ENCODE peak calls at places on chromosomes 3 and 15, in six cellular contexts. P is GM12891, F is HepG2, Z is K562, C is H1, E is GM12878. G is an unnamed sample.

GRCh38 chr3:59321881-59322540 is 272.2 kb upstream of the CFAP20DC start:
- DNase-seq in F (no peak), E (no peak), P (no peak), C (no peak), Z (no peak), G (no peak)

GRCh38 chr15:78242128-78242527 is 7.8 kb upstream of the ACSBG1 start:
- DNase-seq in P (no peak), Z (peak; percentile 68), E (no peak), C (peak; percentile 81), F (peak; percentile 55), G (no peak)

GRCh38 chr3:116140100-116140689 is 305.1 kb downstream of the LSAMP start:
- DNase-seq in C (no peak), E (no peak), Z (peak; percentile 23), P (no peak), F (peak; percentile 9), G (no peak)

GRCh38 chr3:99902091-99902490 is 84.4 kb downstream of the CMSS1 start:
- DNase-seq in E (no peak), C (no peak), F (no peak), Z (no peak), P (no peak), G (no peak)

GRCh38 chr3:73783811-73784210 is 159.1 kb upstream of the PDZRN3 start:
- DNase-seq in Z (no peak), C (no peak), F (no peak), P (no peak), E (no peak), G (no peak)

GRCh38 chr3:169701457-169701856 is 37.9 kb upstream of the MECOM start:
- DNase-seq in E (no peak), P (no peak), F (no peak), C (no peak), Z (no peak), G (no peak)

GRCh38 chr3:160704006-160704405 is 27.0 kb downstream of the ARL14 start:
- DNase-seq in Z (no peak), E (no peak), F (no peak), P (no peak), C (no peak), G (no peak)

GRCh38 chr15:58952751-58953150 is 19.3 kb upstream of the SLTM start:
- DNase-seq in F (no peak), P (no peak), Z (no peak), C (no peak), E (no peak), G (no peak)

GRCh38 chr3:16697437-16698258 is 92.4 kb upstream of the DAZL start:
- DNase-seq in E (no peak), P (no peak), C (no peak), Z (no peak), F (no peak), G (no peak)

GRCh38 chr3:136989781-136990524 is 32.2 kb downstream of the IL20RB start:
- DNase-seq in Z (no peak), F (no peak), C (no peak), E (no peak), P (no peak), G (no peak)

GRCh38 chr3:112111785-112112402 is 21.2 kb downstream of the GCSAM start:
- DNase-seq in F (peak; percentile 33), P (no peak), E (no peak), Z (peak; percentile 47), C (no peak), G (no peak)

GRCh38 chr3:128438488-128439072 is 28.1 kb downstream of the DNAJB8 start:
- DNase-seq in E (no peak), P (no peak), C (no peak), Z (peak; percentile 46), F (no peak), G (no peak)

GRCh38 chr3:14473411-14473891 is 66.7 kb downstream of the GRIP2 start:
- DNase-seq in C (no peak), P (no peak), Z (no peak), F (no peak), E (no peak), G (no peak)

GRCh38 chr15:69454953-69455352 is 2.3 kb downstream of the RPLP1 start:
- DNase-seq in Z (no peak), F (no peak), P (no peak), E (no peak), C (no peak), G (no peak)

GRCh38 chr15:69450968-69451695 is 1.5 kb upstream of the RPLP1 start:
- DNase-seq in E (no peak), P (no peak), F (peak; percentile 53), C (no peak), Z (no peak), G (no peak)

GRCh38 chr15:69451951-69452701 is 492 bp upstream of the RPLP1 start:
- DNase-seq in C (no peak), P (no peak), E (no peak), F (peak; percentile 92), Z (peak; percentile 44), G (no peak)

GRCh38 chr15:69456208-69457166 is 3.9 kb downstream of the RPLP1 start:
- DNase-seq in Z (no peak), P (no peak), C (peak; percentile 42), F (no peak), E (no peak), G (no peak)

DNA sequence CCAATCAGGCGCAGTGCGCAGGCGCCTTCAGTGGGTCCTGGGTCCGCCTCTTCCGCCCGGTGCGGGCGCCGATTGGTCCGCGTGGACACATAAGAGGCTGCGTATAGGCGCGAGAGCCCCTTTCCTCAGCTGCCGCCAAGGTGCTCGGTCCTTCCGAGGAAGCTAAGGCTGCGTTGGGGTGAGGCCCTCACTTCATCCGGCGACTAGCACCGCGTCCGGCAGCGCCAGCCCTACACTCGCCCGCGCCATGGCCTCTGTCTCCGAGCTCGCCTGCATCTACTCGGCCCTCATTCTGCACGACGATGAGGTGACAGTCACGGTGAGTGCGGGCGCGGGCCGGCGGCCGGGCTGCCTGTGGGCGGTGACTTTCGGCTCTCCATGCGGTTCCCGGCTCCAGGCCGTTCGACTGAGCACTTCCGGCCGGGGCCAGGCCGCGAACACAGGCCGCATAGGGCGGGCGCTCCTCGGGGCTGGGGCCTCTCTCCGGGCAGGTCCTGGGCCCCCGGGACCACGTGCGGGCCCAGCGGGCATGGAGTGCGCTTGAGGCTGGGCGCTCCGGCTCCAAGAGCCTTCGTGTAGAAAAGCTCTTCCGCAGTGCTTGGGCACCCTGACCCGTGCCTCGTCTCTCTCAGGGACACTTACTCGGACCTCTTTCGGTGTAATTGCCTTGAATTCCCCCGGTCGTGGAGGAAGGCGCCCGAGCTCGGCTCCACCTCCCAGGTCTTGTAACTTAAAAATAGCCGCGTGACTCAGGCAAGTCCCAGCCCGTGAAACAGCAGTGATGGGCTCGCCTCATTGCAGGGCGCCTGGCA is at the start of gene RPLP1:
- DNase-seq in E (peak; percentile 77), P (peak; percentile 75), Z (peak; percentile 96), F (no peak), C (peak; percentile 98), G (peak; percentile 79)
- TF ChIP-seq POLR2A in E (peak; percentile 99), P (peak; percentile 99), Z (peak; percentile 100), F (peak; percentile 99), C (peak; percentile 100), G (peak; percentile 100)

GRCh38 chr3:127206154-127206553 is 13.2 kb downstream of the PRR23E start:
- DNase-seq in P (no peak), F (no peak), E (no peak), C (no peak), Z (no peak), G (no peak)

GRCh38 chr3:127204841-127205582 is 12.1 kb downstream of the PRR23E start:
- DNase-seq in Z (no peak), F (no peak), E (no peak), P (no peak), C (no peak), G (no peak)

GRCh38 chr3:127207727-127208482 is 15.0 kb downstream of the PRR23E start:
- DNase-seq in F (no peak), Z (no peak), C (no peak), E (no peak), P (no peak), G (no peak)

GRCh38 chr3:127208483-127209100 is 15.7 kb downstream of the PRR23E start:
- DNase-seq in P (no peak), F (no peak), Z (no peak), E (no peak), C (no peak), G (no peak)

DNA sequence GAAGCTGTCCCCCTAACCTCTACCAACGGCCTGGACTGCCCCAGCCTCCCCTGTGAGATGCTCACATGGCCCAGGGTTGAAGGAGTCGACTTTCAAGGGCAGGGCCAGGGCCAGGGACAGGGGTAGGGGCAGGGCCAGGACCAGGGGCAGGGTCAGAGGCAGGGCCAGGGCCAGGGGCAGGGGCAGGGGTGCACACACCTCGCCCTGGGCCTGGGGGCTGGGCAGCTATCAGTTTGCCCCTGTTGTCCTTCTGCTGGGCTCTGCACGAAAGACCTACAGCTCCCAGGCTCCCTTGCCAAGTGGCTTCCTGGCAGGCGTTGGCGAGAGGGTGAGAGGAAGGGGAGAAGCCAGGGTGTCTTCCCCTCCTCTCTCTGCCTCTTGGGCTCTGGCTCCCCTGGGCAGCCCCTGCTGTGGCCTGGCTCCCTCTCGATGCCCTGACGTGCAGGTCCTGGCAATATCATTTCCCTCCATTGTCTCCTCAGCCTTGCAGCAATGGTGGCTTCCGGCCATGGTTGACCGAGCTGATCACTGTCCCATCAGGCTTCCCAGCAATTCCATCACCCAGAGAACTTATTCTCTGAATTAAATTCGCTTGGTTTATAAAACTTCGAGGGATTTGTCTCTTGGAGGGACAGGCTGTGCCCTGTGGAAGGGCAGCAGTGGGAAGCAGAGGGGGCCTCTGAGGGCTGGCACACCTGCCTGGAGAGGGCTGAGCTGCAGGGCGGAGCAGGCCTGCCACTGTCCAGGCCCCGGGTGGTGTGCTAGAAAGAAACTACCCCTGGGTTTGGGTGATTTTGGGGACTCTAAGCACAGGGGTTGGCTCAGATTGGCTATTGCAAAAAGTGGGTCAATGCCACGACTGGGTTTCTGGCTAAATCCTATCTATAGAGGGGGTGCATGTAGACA is 13.9 kb downstream of the PRR23E start:
- DNase-seq in Z (no peak), F (no peak), E (no peak), P (no peak), C (no peak), G (no peak)
- TF ChIP-seq POLR2AphosphoS5 in Z (no peak), F (no peak), E (no peak), P (no peak), C (no peak), G (no peak)

DNA sequence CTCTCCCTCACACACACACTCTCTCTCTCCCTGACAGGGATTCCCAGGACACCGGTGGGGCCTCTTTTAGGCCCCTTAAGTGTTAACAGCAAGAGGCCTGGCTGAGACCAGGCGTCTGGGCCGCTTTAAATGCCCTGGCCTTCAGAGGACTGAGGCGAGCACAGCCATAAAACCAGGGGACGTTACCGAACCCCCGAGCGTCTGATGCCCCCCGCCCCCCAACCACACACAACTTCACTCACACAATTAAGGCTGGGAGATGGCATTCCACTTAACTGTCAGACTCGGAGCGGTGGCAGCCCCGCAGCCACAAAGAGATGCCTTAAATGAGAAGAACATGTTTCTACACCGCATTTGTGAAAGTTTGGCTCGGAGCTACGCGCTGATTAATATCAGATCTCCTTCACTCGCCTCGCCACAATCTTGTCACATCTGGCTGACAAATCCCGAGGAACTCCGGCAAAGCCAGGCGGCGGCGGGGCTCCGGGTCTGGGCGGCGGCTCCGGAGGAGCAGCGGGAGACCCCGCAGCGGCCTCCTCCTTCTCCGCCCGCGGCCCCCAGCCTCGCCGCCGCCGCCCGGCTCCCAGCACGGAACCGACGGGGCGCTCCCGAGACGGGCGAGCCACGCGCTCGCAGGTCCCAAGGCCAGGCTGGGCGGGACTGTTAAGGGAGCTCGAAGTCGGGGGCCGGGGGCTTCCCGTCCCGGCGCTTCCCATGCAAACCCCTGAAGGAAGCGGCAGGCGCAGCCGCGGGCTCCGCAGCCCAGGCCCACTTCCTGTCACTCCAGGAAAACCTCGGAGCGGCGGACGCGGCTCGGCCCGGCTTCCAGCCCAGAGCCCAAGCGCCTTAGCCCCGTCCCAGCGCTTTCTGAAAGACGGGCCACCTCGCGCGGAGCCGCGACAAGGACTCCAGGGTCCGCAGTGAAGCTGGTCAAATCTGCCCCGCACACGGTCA is 1.3 kb downstream of the BNC1 start:
- DNase-seq in F (no peak), Z (no peak), P (no peak), E (no peak), C (peak; percentile 73), G (no peak)
- TF ChIP-seq TAF1 in F (no peak), Z (no peak), P (no peak), E (no peak), C (no peak), G (no peak)

GRCh38 chr15:52760562-52760961 is 29.6 kb downstream of the ONECUT1 start:
- DNase-seq in Z (no peak), E (no peak), P (no peak), C (no peak), F (no peak), G (no peak)
- TF ChIP-seq POLR2A in Z (no peak), E (no peak), P (no peak), C (no peak), F (no peak), G (no peak)